ENCODE peak calls at places on chromosomes 2 and 18, in six cellular contexts. One of them, this sample, is unnamed.

GRCh38 chr2:164600763-164601162 is 20.5 kb downstream of the GRB14 start:
- DNase-seq in RPMI7951: no peak
- DNase-seq in IMR-90: no peak
- DNase-seq in NAMALWA: no peak
- DNase-seq in stimulated activated CD8-positive, alpha-beta memory T cell treated with anti-CD3 and anti-CD28 coated beads, Interleukin-7, amount 100 ng/mL, for 1 hour: no peak
- DNase-seq in NCI-H69: no peak
- DNase-seq in this sample: no peak

GRCh38 chr2:221502270-221502973 is 69.7 kb downstream of the EPHA4 start:
- DNase-seq in IMR-90: peak; percentile 69
- DNase-seq in NCI-H69: no peak
- DNase-seq in NAMALWA: no peak
- DNase-seq in RPMI7951: peak; percentile 76
- DNase-seq in stimulated activated CD8-positive, alpha-beta memory T cell treated with anti-CD3 and anti-CD28 coated beads, Interleukin-7, amount 100 ng/mL, for 1 hour: no peak
- DNase-seq in this sample: no peak

GRCh38 chr2:39772086-39772811 is 6.8 kb downstream of the THUMPD2 start:
- DNase-seq in IMR-90: peak; percentile 79
- DNase-seq in RPMI7951: peak; percentile 71
- DNase-seq in NAMALWA: no peak
- DNase-seq in stimulated activated CD8-positive, alpha-beta memory T cell treated with anti-CD3 and anti-CD28 coated beads, Interleukin-7, amount 100 ng/mL, for 1 hour: no peak
- DNase-seq in NCI-H69: no peak
- DNase-seq in this sample: no peak

GRCh38 chr2:158723311-158723838 is 71.7 kb upstream of the DAPL1 start:
- DNase-seq in NCI-H69: no peak
- DNase-seq in NAMALWA: no peak
- DNase-seq in RPMI7951: peak; percentile 46
- DNase-seq in stimulated activated CD8-positive, alpha-beta memory T cell treated with anti-CD3 and anti-CD28 coated beads, Interleukin-7, amount 100 ng/mL, for 1 hour: no peak
- DNase-seq in IMR-90: no peak
- DNase-seq in this sample: no peak

GRCh38 chr2:1976112-1976511 is 231.8 kb upstream of the PXDN start:
- DNase-seq in stimulated activated CD8-positive, alpha-beta memory T cell treated with anti-CD3 and anti-CD28 coated beads, Interleukin-7, amount 100 ng/mL, for 1 hour: no peak
- DNase-seq in NAMALWA: no peak
- DNase-seq in NCI-H69: no peak
- DNase-seq in IMR-90: no peak
- DNase-seq in RPMI7951: no peak
- DNase-seq in this sample: no peak

GRCh38 chr2:103788346-103788745 is 1026.5 kb downstream of the TMEM182 start:
- DNase-seq in NAMALWA: no peak
- DNase-seq in IMR-90: no peak
- DNase-seq in stimulated activated CD8-positive, alpha-beta memory T cell treated with anti-CD3 and anti-CD28 coated beads, Interleukin-7, amount 100 ng/mL, for 1 hour: no peak
- DNase-seq in RPMI7951: no peak
- DNase-seq in NCI-H69: no peak
- DNase-seq in this sample: no peak

GRCh38 chr18:76874643-76875389 is 52.5 kb downstream of the ZNF236 start:
- DNase-seq in NAMALWA: no peak
- DNase-seq in IMR-90: no peak
- DNase-seq in stimulated activated CD8-positive, alpha-beta memory T cell treated with anti-CD3 and anti-CD28 coated beads, Interleukin-7, amount 100 ng/mL, for 1 hour: no peak
- DNase-seq in RPMI7951: peak; percentile 2
- DNase-seq in NCI-H69: peak; percentile 74
- DNase-seq in this sample: no peak

GRCh38 chr18:63348508-63349136 is 18.4 kb downstream of the KDSR start:
- DNase-seq in IMR-90: no peak
- DNase-seq in NAMALWA: no peak
- DNase-seq in NCI-H69: no peak
- DNase-seq in stimulated activated CD8-positive, alpha-beta memory T cell treated with anti-CD3 and anti-CD28 coated beads, Interleukin-7, amount 100 ng/mL, for 1 hour: no peak
- DNase-seq in RPMI7951: no peak
- DNase-seq in this sample: no peak

GRCh38 chr2:213274143-213274542 is 10.1 kb upstream of the SPAG16 start:
- DNase-seq in RPMI7951: no peak
- DNase-seq in NAMALWA: no peak
- DNase-seq in stimulated activated CD8-positive, alpha-beta memory T cell treated with anti-CD3 and anti-CD28 coated beads, Interleukin-7, amount 100 ng/mL, for 1 hour: no peak
- DNase-seq in IMR-90: no peak
- DNase-seq in NCI-H69: no peak
- DNase-seq in this sample: no peak

GRCh38 chr2:177598321-177598922 is 205.8 kb downstream of the AGPS start:
- DNase-seq in RPMI7951: peak; percentile 38
- DNase-seq in IMR-90: peak; percentile 23
- DNase-seq in NAMALWA: no peak
- DNase-seq in NCI-H69: peak; percentile 78
- DNase-seq in stimulated activated CD8-positive, alpha-beta memory T cell treated with anti-CD3 and anti-CD28 coated beads, Interleukin-7, amount 100 ng/mL, for 1 hour: no peak
- DNase-seq in this sample: no peak

GRCh38 chr2:221385716-221386115 is 186.4 kb downstream of the EPHA4 start:
- DNase-seq in RPMI7951: no peak
- DNase-seq in IMR-90: no peak
- DNase-seq in NCI-H69: no peak
- DNase-seq in stimulated activated CD8-positive, alpha-beta memory T cell treated with anti-CD3 and anti-CD28 coated beads, Interleukin-7, amount 100 ng/mL, for 1 hour: no peak
- DNase-seq in NAMALWA: no peak
- DNase-seq in this sample: no peak

GRCh38 chr2:158004131-158004530 is 97.5 kb upstream of the UPP2 start:
- DNase-seq in RPMI7951: peak; percentile 20
- DNase-seq in NCI-H69: peak; percentile 38
- DNase-seq in IMR-90: no peak
- DNase-seq in stimulated activated CD8-positive, alpha-beta memory T cell treated with anti-CD3 and anti-CD28 coated beads, Interleukin-7, amount 100 ng/mL, for 1 hour: no peak
- DNase-seq in NAMALWA: no peak
- DNase-seq in this sample: no peak

GRCh38 chr2:231138699-231139098 is 13.9 kb upstream of the HTR2B start:
- DNase-seq in RPMI7951: no peak
- DNase-seq in NCI-H69: peak; percentile 44
- DNase-seq in stimulated activated CD8-positive, alpha-beta memory T cell treated with anti-CD3 and anti-CD28 coated beads, Interleukin-7, amount 100 ng/mL, for 1 hour: no peak
- DNase-seq in IMR-90: peak; percentile 77
- DNase-seq in NAMALWA: no peak
- DNase-seq in this sample: peak; percentile 40

GRCh38 chr18:29849145-29849544 is 1193.4 kb downstream of the DSC3 start:
- DNase-seq in RPMI7951: no peak
- DNase-seq in NCI-H69: no peak
- DNase-seq in NAMALWA: no peak
- DNase-seq in IMR-90: no peak
- DNase-seq in stimulated activated CD8-positive, alpha-beta memory T cell treated with anti-CD3 and anti-CD28 coated beads, Interleukin-7, amount 100 ng/mL, for 1 hour: no peak
- DNase-seq in this sample: no peak

GRCh38 chr2:208015475-208015874 is 9.9 kb downstream of the PLEKHM3 start:
- DNase-seq in NCI-H69: peak; percentile 77
- DNase-seq in IMR-90: no peak
- DNase-seq in RPMI7951: no peak
- DNase-seq in stimulated activated CD8-positive, alpha-beta memory T cell treated with anti-CD3 and anti-CD28 coated beads, Interleukin-7, amount 100 ng/mL, for 1 hour: no peak
- DNase-seq in NAMALWA: no peak
- DNase-seq in this sample: no peak

GRCh38 chr18:62610509-62611394 is 87.9 kb downstream of the ZCCHC2 start:
- DNase-seq in NCI-H69: peak; percentile 68
- DNase-seq in NAMALWA: no peak
- DNase-seq in IMR-90: no peak
- DNase-seq in RPMI7951: no peak
- DNase-seq in stimulated activated CD8-positive, alpha-beta memory T cell treated with anti-CD3 and anti-CD28 coated beads, Interleukin-7, amount 100 ng/mL, for 1 hour: no peak
- DNase-seq in this sample: no peak

GRCh38 chr18:51120809-51121596 is 76.5 kb downstream of the MEX3C start:
- DNase-seq in IMR-90: no peak
- DNase-seq in stimulated activated CD8-positive, alpha-beta memory T cell treated with anti-CD3 and anti-CD28 coated beads, Interleukin-7, amount 100 ng/mL, for 1 hour: no peak
- DNase-seq in NAMALWA: no peak
- DNase-seq in RPMI7951: no peak
- DNase-seq in NCI-H69: no peak
- DNase-seq in this sample: no peak

GRCh38 chr2:75915851-75916634 is 205.3 kb upstream of the GCFC2 start:
- DNase-seq in IMR-90: no peak
- DNase-seq in NAMALWA: no peak
- DNase-seq in stimulated activated CD8-positive, alpha-beta memory T cell treated with anti-CD3 and anti-CD28 coated beads, Interleukin-7, amount 100 ng/mL, for 1 hour: no peak
- DNase-seq in RPMI7951: no peak
- DNase-seq in NCI-H69: no peak
- DNase-seq in this sample: no peak

GRCh38 chr2:201698588-201699226 is at the start of gene MPP4:
- DNase-seq in IMR-90: peak; percentile 46
- DNase-seq in NCI-H69: no peak
- DNase-seq in stimulated activated CD8-positive, alpha-beta memory T cell treated with anti-CD3 and anti-CD28 coated beads, Interleukin-7, amount 100 ng/mL, for 1 hour: no peak
- DNase-seq in NAMALWA: no peak
- DNase-seq in RPMI7951: peak; percentile 89
- DNase-seq in this sample: no peak

GRCh38 chr2:102020596-102021170 is 28.9 kb downstream of the IL1R2 start:
- DNase-seq in IMR-90: peak; percentile 88
- DNase-seq in RPMI7951: peak; percentile 83
- DNase-seq in NAMALWA: peak; percentile 72
- DNase-seq in NCI-H69: peak; percentile 31
- DNase-seq in stimulated activated CD8-positive, alpha-beta memory T cell treated with anti-CD3 and anti-CD28 coated beads, Interleukin-7, amount 100 ng/mL, for 1 hour: peak; percentile 74
- DNase-seq in this sample: peak; percentile 85

GRCh38 chr2:98359986-98360385 is 13.7 kb downstream of the CNGA3 start:
- DNase-seq in IMR-90: no peak
- DNase-seq in NAMALWA: no peak
- DNase-seq in RPMI7951: no peak
- DNase-seq in stimulated activated CD8-positive, alpha-beta memory T cell treated with anti-CD3 and anti-CD28 coated beads, Interleukin-7, amount 100 ng/mL, for 1 hour: no peak
- DNase-seq in NCI-H69: no peak
- DNase-seq in this sample: no peak

GRCh38 chr2:139674577-139674976 is 894.4 kb upstream of the NXPH2 start:
- DNase-seq in stimulated activated CD8-positive, alpha-beta memory T cell treated with anti-CD3 and anti-CD28 coated beads, Interleukin-7, amount 100 ng/mL, for 1 hour: no peak
- DNase-seq in IMR-90: no peak
- DNase-seq in NAMALWA: no peak
- DNase-seq in NCI-H69: no peak
- DNase-seq in RPMI7951: no peak
- DNase-seq in this sample: no peak

GRCh38 chr2:25877431-25878360 is 591 bp downstream of the ASXL2 start:
- DNase-seq in NAMALWA: peak; percentile 90
- DNase-seq in NCI-H69: peak; percentile 66
- DNase-seq in RPMI7951: peak; percentile 62
- DNase-seq in stimulated activated CD8-positive, alpha-beta memory T cell treated with anti-CD3 and anti-CD28 coated beads, Interleukin-7, amount 100 ng/mL, for 1 hour: peak; percentile 15
- DNase-seq in IMR-90: peak; percentile 58
- DNase-seq in this sample: peak; percentile 23

GRCh38 chr2:63843791-63844190 is 2.1 kb downstream of the UGP2 start:
- DNase-seq in stimulated activated CD8-positive, alpha-beta memory T cell treated with anti-CD3 and anti-CD28 coated beads, Interleukin-7, amount 100 ng/mL, for 1 hour: no peak
- DNase-seq in IMR-90: no peak
- DNase-seq in NCI-H69: no peak
- DNase-seq in NAMALWA: no peak
- DNase-seq in RPMI7951: no peak
- DNase-seq in this sample: no peak

This sample was measured in prostate gland.